ENCODE peak calls at places on chromosome 17, in nine cellular contexts. U is BJ, E is fibroblast of lung, K is HCT116, T is endodermal cell, F is mammary epithelial cell, A is heart left ventricle, M is uterus, L is transverse colon. O is an unnamed sample. For H3K27me3, the result is how much of the 10 kb centered on the place peaks cover.

GRCh38 chr17:45241315-45242011 is 19.8 kb downstream of the FMNL1 start:
- DNase-seq in U (no peak), E (no peak), K (no peak), T (peak), F (no peak), A (no peak), M (no peak), L (no peak), O (no peak)

GRCh38 chr17:10071141-10071540 is 127.3 kb downstream of the GAS7 start:
- DNase-seq in U (no peak), E (no peak), K (no peak), T (no peak), F (no peak), A (no peak), M (peak), L (no peak), O (no peak)

GRCh38 chr17:42266918-42267766 is 9.0 kb downstream of the STAT5B start:
- DNase-seq in U (peak), E (peak), K (peak), T (no peak), F (peak), A (no peak), M (no peak), L (no peak), O (no peak)

GRCh38 chr17:1232786-1233185 is 37.5 kb upstream of the BHLHA9 start:
- DNase-seq in U (peak), E (peak), K (no peak), T (no peak), F (no peak), A (no peak), M (no peak), L (no peak), O (no peak)

GRCh38 chr17:81735181-81736102 is 23.4 kb downstream of the SLC25A10 start:
- DNase-seq in U (no peak), E (no peak), K (no peak), T (peak), F (peak), A (no peak), M (no peak), L (peak), O (no peak)

GRCh38 chr17:68515238-68515637 is 3.0 kb downstream of the PRKAR1A start:
- DNase-seq in U (no peak), E (no peak), K (no peak), T (peak), F (no peak), A (no peak), M (no peak), L (no peak), O (no peak)

GRCh38 chr17:56866076-56866475 is 32.1 kb downstream of the DGKE start:
- DNase-seq in U (no peak), E (no peak), K (no peak), T (no peak), F (no peak), A (no peak), M (no peak), L (no peak), O (no peak)

GRCh38 chr17:82367724-82368524 is 3.6 kb upstream of the UTS2R start:
- DNase-seq in U (no peak), E (no peak), K (peak), T (peak), F (no peak), A (no peak), M (no peak), L (no peak), O (no peak)

GRCh38 chr17:628507-628941 is 86.1 kb downstream of the VPS53 start:
- DNase-seq in U (no peak), E (peak), K (no peak), T (no peak), F (no peak), A (no peak), M (peak), L (no peak), O (no peak)

GRCh38 chr17:9140550-9141422 is 119.5 kb downstream of the NTN1 start:
- DNase-seq in U (no peak), E (no peak), K (no peak), T (no peak), F (no peak), A (no peak), M (peak), L (no peak), O (no peak)

GRCh38 chr17:48036693-48037035 is 933 bp downstream of the COPZ2 start:
- DNase-seq in U (no peak), E (no peak), K (no peak), T (no peak), F (no peak), A (no peak), M (no peak), L (no peak), O (no peak)

GRCh38 chr17:75404223-75404738 is 1.2 kb downstream of the GRB2 start:
- DNase-seq in U (no peak), E (peak), K (peak), T (peak), F (peak), A (peak), M (peak), L (peak), O (peak)

GRCh38 chr17:57350266-57350665 is 93.9 kb downstream of the MSI2 start:
- DNase-seq in U (no peak), E (peak), K (no peak), T (peak), F (no peak), A (no peak), M (no peak), L (no peak), O (peak)

GRCh38 chr17:74227271-74227670 is 13.9 kb downstream of the TTYH2 start:
- DNase-seq in U (no peak), E (no peak), K (no peak), T (no peak), F (no peak), A (no peak), M (no peak), L (no peak), O (no peak)

GRCh38 chr17:33892677-33893076 is 362.4 kb upstream of the CCL2 start:
- DNase-seq in U (no peak), E (no peak), K (no peak), T (no peak), F (no peak), A (no peak), M (no peak), L (no peak), O (no peak)

GRCh38 chr17:34366051-34366450 is 3.0 kb upstream of the CCL1 start:
- DNase-seq in U (no peak), E (no peak), K (no peak), T (peak), F (no peak), A (no peak), M (no peak), L (no peak), O (no peak)

GRCh38 chr17:49992933-49993422 is 2.0 kb downstream of the DLX3 start:
- DNase-seq in U (no peak), E (no peak), K (no peak), T (no peak), F (no peak), A (no peak), M (no peak), L (no peak), O (no peak)

GRCh38 chr17:20997711-20998570 is 44.9 kb downstream of the USP22 start:
- DNase-seq in U (no peak), E (no peak), K (no peak), T (peak), F (no peak), A (no peak), M (no peak), L (no peak), O (no peak)

GRCh38 chr17:17603178-17603894 is 11.8 kb upstream of the PEMT start:
- DNase-seq in U (no peak), E (no peak), K (no peak), T (peak), F (no peak), A (no peak), M (no peak), L (no peak), O (no peak)

GRCh38 chr17:35745246-35745645 is 7.8 kb downstream of the GAS2L2 start:
- DNase-seq in U (no peak), E (no peak), K (no peak), T (no peak), F (no peak), A (no peak), M (no peak), L (no peak), O (no peak)

GRCh38 chr17:82414548-82415281 is 3.4 kb upstream of the HEXD start:
- DNase-seq in U (no peak), E (peak), K (peak), T (peak), F (peak), A (peak), M (peak), L (peak), O (peak)

GRCh38 chr17:81004336-81005015 is 12.8 kb downstream of the CHMP6 start:
- DNase-seq in U (no peak), E (no peak), K (no peak), T (no peak), F (no peak), A (no peak), M (no peak), L (no peak), O (no peak)

DNA sequence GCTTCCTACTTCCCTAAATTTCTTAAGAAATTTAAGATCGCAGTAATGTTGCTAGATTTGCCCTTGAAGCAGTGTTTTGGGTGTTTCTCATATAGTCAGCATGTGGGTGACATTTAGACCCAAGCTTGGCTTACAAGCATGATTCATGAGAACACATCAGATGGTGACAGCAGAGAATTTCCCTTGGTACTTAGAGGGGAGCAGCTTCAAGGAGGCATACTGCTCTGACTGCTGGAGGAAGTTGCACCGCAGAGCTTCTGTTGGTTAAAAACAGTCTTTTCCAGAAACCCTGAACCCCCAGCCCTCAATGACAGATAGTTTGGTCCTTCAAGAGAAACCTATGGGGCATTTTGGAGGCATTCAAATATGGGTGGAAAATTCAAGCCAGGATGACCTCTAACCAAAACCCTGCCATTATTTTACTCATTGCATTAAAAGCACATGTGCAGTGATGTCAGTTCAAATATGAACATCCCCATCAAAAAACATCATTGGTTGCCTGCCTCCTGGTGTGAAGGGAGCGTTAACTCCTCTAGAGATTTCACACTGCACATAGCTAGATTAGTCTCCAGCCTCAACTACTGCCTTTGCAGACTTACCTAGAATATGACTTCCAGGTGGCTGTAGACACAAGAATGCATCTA is 201.5 kb upstream of the CACNG5 start:
- DNase-seq in U (no peak), E (peak), K (no peak), T (no peak), F (no peak), A (no peak), M (no peak), L (no peak), O (no peak)
- H3K27me3 ChIP-seq in U (under half), E (under half), K (under half), T (under half), F (under half), A (under half), M (under half), L (under half), O (under half)

DNA sequence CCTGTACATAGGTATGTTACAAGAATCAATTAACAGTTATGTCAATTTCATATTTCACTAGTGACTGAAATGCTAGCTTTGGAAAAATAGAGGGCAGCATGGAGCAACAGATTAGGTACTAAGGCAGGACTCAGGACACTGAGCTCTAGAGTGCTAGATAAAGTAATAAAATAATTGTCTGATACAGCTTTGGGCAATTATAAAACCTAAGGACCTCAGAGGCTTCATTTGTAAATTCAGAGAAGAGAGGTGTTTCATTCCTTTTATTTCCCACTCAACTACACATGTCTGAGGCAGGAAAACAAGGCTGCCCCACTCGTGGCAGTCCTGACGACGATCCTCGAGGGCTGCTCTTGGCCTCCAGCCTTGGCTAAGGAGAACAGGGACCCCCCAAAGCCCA is 81.5 kb downstream of the CA4 start:
- DNase-seq in U (no peak), E (peak), K (peak), T (peak), F (peak), A (no peak), M (no peak), L (no peak), O (no peak)
- TF ChIP-seq CTCF in U (peak), E (peak), K (peak), T (peak), F (peak), A (peak), M (no peak), L (peak), O (peak)

DNA sequence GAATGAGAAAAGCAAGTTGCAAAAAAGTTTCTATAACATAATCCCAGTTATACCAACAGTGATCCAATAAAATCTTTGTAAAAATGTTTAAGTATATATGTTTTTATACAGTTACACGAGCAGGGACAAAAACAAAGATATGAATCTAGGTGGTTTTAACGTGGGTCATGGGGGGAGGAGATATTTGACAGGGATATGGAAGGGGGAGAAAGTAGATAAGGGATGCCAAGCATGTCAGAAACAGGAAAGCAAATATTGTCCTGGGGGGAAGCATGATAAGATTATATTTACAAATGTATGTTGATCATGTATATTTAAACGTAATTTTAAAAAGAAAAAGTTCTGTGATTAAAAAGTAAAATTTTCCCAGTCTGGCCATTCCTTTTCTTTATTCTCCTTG is 43.1 kb downstream of the TNRC6C start:
- DNase-seq in U (no peak), E (no peak), K (no peak), T (no peak), F (no peak), A (no peak), M (no peak), L (no peak), O (no peak)
- H3K27me3 ChIP-seq in U (under half), E (under half), K (under half), T (under half), F (under half), A (under half), M (under half), L (under half), O (under half)

GRCh38 chr17:40109471-40109824 is 9.1 kb upstream of the NR1D1 start:
- DNase-seq in U (no peak), E (no peak), K (no peak), T (peak), F (no peak), A (no peak), M (no peak), L (no peak), O (peak)
- TF ChIP-seq CTCF in U (peak), E (peak), K (peak), T (peak), F (peak), A (no peak), M (no peak), L (no peak), O (no peak)

DNA sequence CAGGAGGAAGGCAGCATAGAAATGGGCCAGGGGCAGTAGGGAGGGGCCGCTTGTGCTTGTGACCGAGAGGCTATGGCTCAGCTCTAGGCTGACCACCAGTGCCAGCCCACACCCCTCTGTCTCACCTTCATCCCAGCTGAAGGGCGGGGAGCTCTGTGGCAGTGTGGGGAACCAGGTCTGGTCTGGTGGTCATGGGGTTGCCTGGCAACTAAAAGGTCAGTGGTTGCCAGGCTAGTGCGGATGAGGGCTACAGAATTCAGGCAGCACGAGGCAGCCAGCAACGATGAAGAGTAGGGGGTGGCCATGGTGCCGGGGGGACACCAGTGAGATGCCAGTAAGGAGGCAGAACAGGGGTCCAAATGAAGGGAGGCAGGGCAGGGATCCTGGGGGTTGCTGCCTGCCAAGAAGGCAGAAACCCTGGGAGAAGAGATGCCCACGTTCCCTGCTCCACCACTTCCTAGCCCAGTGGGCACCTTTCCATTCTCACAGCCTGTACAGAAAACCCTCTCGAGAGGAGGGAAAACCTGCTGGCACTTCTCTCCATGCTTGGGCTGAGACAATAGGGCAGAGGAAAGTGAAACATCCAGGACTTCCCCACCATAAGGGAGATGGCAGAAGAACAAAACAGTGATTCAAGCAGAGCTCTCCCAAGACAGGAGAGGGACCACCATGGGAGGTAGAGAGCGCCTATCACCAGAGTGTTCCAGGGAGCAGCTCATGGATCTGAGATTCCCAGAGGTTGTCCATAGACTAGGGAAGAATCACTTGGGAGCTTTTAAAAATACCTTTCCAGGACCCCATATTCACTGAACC is 39.7 kb downstream of the SRCIN1 start:
- DNase-seq in U (no peak), E (no peak), K (no peak), T (no peak), F (no peak), A (no peak), M (no peak), L (no peak), O (no peak)
- H3K27me3 ChIP-seq in U (under half), E (half or more), K (under half), T (half or more), F (under half), A (half or more), M (under half), L (half or more), O (half or more)

GRCh38 chr17:72362466-72363335 is 241.9 kb downstream of the SOX9 start:
- DNase-seq in U (no peak), E (peak), K (no peak), T (no peak), F (peak), A (no peak), M (no peak), L (no peak), O (no peak)
- TF ChIP-seq CTCF in U (no peak), E (no peak), K (no peak), T (no peak), F (no peak), A (no peak), M (no peak), L (no peak), O (no peak)